ENCODE peak calls at places on chromosomes 5 and 9, in five cellular contexts. One of them, this sample, is unnamed. For H3K27me3, the result is how much of the 10 kb centered on the place peaks cover.

GRCh38 chr5:134530375-134531077 is 5.1 kb downstream of the JADE2 start:
- DNase-seq in left ventricle myocardium inferior: peak
- DNase-seq in HCT116: no peak
- DNase-seq in brain microvascular endothelial cell: no peak
- DNase-seq in left lung: peak
- DNase-seq in this sample: no peak

GRCh38 chr5:137566118-137566541 is 67.0 kb upstream of the SPOCK1 start:
- DNase-seq in left ventricle myocardium inferior: no peak
- DNase-seq in HCT116: no peak
- DNase-seq in brain microvascular endothelial cell: peak
- DNase-seq in left lung: no peak
- DNase-seq in this sample: no peak

GRCh38 chr5:147515269-147515668 is 5.4 kb upstream of the DPYSL3 start:
- DNase-seq in left ventricle myocardium inferior: no peak
- DNase-seq in HCT116: no peak
- DNase-seq in brain microvascular endothelial cell: no peak
- DNase-seq in left lung: no peak
- DNase-seq in this sample: no peak

GRCh38 chr9:23322392-23322791 is 503.6 kb downstream of the ELAVL2 start:
- DNase-seq in left ventricle myocardium inferior: no peak
- DNase-seq in HCT116: no peak
- DNase-seq in brain microvascular endothelial cell: no peak
- DNase-seq in left lung: no peak
- DNase-seq in this sample: no peak

GRCh38 chr5:150672237-150672883 is 11.3 kb downstream of the MYOZ3 start:
- DNase-seq in left ventricle myocardium inferior: peak
- DNase-seq in HCT116: no peak
- DNase-seq in brain microvascular endothelial cell: no peak
- DNase-seq in left lung: peak
- DNase-seq in this sample: no peak

GRCh38 chr5:23704176-23704855 is 196.9 kb downstream of the PRDM9 start:
- DNase-seq in left ventricle myocardium inferior: no peak
- DNase-seq in HCT116: no peak
- DNase-seq in brain microvascular endothelial cell: no peak
- DNase-seq in left lung: no peak
- DNase-seq in this sample: no peak

GRCh38 chr5:108212775-108213346 is 169.0 kb downstream of the FBXL17 start:
- DNase-seq in left ventricle myocardium inferior: no peak
- DNase-seq in HCT116: no peak
- DNase-seq in brain microvascular endothelial cell: peak
- DNase-seq in left lung: no peak
- DNase-seq in this sample: peak

GRCh38 chr5:127793879-127794278 is 90.7 kb downstream of the CCDC192 start:
- DNase-seq in left ventricle myocardium inferior: no peak
- DNase-seq in HCT116: no peak
- DNase-seq in brain microvascular endothelial cell: no peak
- DNase-seq in left lung: no peak
- DNase-seq in this sample: no peak

GRCh38 chr9:106897223-106897622 is 34.3 kb downstream of the ZNF462 start:
- DNase-seq in left ventricle myocardium inferior: no peak
- DNase-seq in HCT116: no peak
- DNase-seq in brain microvascular endothelial cell: peak
- DNase-seq in left lung: no peak
- DNase-seq in this sample: no peak

GRCh38 chr5:137231535-137231934 is 267.6 kb downstream of the SPOCK1 start:
- DNase-seq in left ventricle myocardium inferior: no peak
- DNase-seq in HCT116: no peak
- DNase-seq in brain microvascular endothelial cell: no peak
- DNase-seq in left lung: no peak
- DNase-seq in this sample: no peak

GRCh38 chr5:2746642-2747041 is 4.8 kb downstream of the IRX2 start:
- DNase-seq in left ventricle myocardium inferior: no peak
- DNase-seq in HCT116: no peak
- DNase-seq in brain microvascular endothelial cell: no peak
- DNase-seq in left lung: no peak
- DNase-seq in this sample: no peak

GRCh38 chr5:82911902-82912301 is 165.3 kb downstream of the TMEM167A start:
- DNase-seq in left ventricle myocardium inferior: no peak
- DNase-seq in HCT116: no peak
- DNase-seq in brain microvascular endothelial cell: no peak
- DNase-seq in left lung: no peak
- DNase-seq in this sample: no peak

GRCh38 chr5:121218086-121218485 is 633.6 kb upstream of the FTMT start:
- DNase-seq in left ventricle myocardium inferior: no peak
- DNase-seq in HCT116: no peak
- DNase-seq in brain microvascular endothelial cell: no peak
- DNase-seq in left lung: no peak
- DNase-seq in this sample: no peak

GRCh38 chr5:88674262-88675158 is 208.5 kb downstream of the MEF2C start:
- DNase-seq in left ventricle myocardium inferior: no peak
- DNase-seq in HCT116: no peak
- DNase-seq in brain microvascular endothelial cell: no peak
- DNase-seq in left lung: peak
- DNase-seq in this sample: no peak

GRCh38 chr5:125696762-125697161 is 726.4 kb upstream of the GRAMD2B start:
- DNase-seq in left ventricle myocardium inferior: no peak
- DNase-seq in HCT116: no peak
- DNase-seq in brain microvascular endothelial cell: peak
- DNase-seq in left lung: no peak
- DNase-seq in this sample: peak

GRCh38 chr9:135839516-135839915 is 67.8 kb downstream of the CAMSAP1 start:
- DNase-seq in left ventricle myocardium inferior: no peak
- DNase-seq in HCT116: no peak
- DNase-seq in brain microvascular endothelial cell: no peak
- DNase-seq in left lung: no peak
- DNase-seq in this sample: no peak

GRCh38 chr9:79073201-79073600 is 498.6 kb upstream of the TLE4 start:
- DNase-seq in left ventricle myocardium inferior: no peak
- DNase-seq in HCT116: no peak
- DNase-seq in brain microvascular endothelial cell: no peak
- DNase-seq in left lung: no peak
- DNase-seq in this sample: no peak

GRCh38 chr9:116491219-116491618 is 195.9 kb upstream of the TRIM32 start:
- DNase-seq in left ventricle myocardium inferior: no peak
- DNase-seq in HCT116: no peak
- DNase-seq in brain microvascular endothelial cell: no peak
- DNase-seq in left lung: no peak
- DNase-seq in this sample: no peak

GRCh38 chr5:111602817-111603445 is 90.6 kb upstream of the STARD4 start:
- DNase-seq in left ventricle myocardium inferior: no peak
- DNase-seq in HCT116: no peak
- DNase-seq in brain microvascular endothelial cell: no peak
- DNase-seq in left lung: no peak
- DNase-seq in this sample: no peak

GRCh38 chr9:116207371-116208111 is 54.0 kb downstream of the PAPPA start:
- DNase-seq in left ventricle myocardium inferior: no peak
- DNase-seq in HCT116: no peak
- DNase-seq in brain microvascular endothelial cell: no peak
- DNase-seq in left lung: no peak
- DNase-seq in this sample: no peak

DNA sequence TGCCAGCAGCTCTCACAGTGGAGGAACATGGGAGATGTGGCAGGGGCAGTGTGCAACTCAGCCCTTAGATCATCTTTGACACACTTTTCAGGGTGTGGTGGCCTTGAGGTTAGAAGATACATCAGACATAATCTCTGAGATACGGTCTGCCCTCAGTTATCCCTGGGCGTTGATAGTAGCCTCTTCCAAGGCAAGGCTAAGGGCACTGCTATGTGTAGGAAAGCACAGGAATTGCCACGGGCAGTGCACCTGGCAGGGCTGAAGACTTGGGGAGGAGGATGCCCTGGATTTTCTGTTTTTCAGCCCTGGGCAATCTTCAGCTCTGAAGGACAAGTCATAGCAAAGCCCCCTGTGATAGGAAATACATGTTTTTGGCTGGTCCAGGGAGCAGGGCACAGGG is 206.7 kb downstream of the GOLPH3 start:
- DNase-seq in left ventricle myocardium inferior: no peak
- DNase-seq in HCT116: no peak
- DNase-seq in brain microvascular endothelial cell: no peak
- DNase-seq in left lung: no peak
- DNase-seq in this sample: no peak
- H3K4me3 ChIP-seq in left ventricle myocardium inferior: no peak
- H3K4me3 ChIP-seq in HCT116: no peak
- H3K4me3 ChIP-seq in brain microvascular endothelial cell: no peak
- H3K4me3 ChIP-seq in left lung: no peak
- H3K4me3 ChIP-seq in this sample: no peak

GRCh38 chr9:134407123-134407779 is 81.0 kb downstream of the RXRA start:
- DNase-seq in left ventricle myocardium inferior: peak
- DNase-seq in HCT116: peak
- DNase-seq in brain microvascular endothelial cell: peak
- DNase-seq in left lung: peak
- DNase-seq in this sample: peak

GRCh38 chr9:134406366-134407122 is 80.3 kb downstream of the RXRA start:
- DNase-seq in left ventricle myocardium inferior: no peak
- DNase-seq in HCT116: no peak
- DNase-seq in brain microvascular endothelial cell: no peak
- DNase-seq in left lung: no peak
- DNase-seq in this sample: no peak

GRCh38 chr9:134408939-134409737 is 82.9 kb downstream of the RXRA start:
- DNase-seq in left ventricle myocardium inferior: no peak
- DNase-seq in HCT116: no peak
- DNase-seq in brain microvascular endothelial cell: no peak
- DNase-seq in left lung: peak
- DNase-seq in this sample: no peak

GRCh38 chr9:134410078-134410834 is 84.0 kb downstream of the RXRA start:
- DNase-seq in left ventricle myocardium inferior: no peak
- DNase-seq in HCT116: no peak
- DNase-seq in brain microvascular endothelial cell: no peak
- DNase-seq in left lung: peak
- DNase-seq in this sample: no peak

DNA sequence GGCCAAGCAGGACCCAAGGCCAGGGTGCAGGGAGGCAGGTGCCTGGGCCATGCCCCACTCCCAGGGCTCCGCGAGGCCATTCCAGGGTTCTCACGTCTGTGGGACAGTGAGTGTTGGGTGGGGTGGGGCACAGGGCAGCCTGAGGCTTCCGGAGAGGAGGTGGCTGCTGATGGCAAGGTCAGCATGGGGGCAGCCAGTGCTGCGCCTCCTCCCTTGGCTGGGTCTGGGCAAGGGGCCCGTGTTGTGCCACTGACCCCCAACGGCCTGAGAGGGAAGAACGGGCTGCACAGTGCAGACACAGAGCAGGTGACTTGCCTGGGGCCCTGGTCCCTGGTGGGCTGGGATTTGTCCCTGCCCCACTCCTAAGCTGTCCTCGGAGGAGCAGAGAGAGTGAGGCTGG is 82.1 kb downstream of the RXRA start:
- DNase-seq in left ventricle myocardium inferior: no peak
- DNase-seq in HCT116: no peak
- DNase-seq in brain microvascular endothelial cell: no peak
- DNase-seq in left lung: no peak
- DNase-seq in this sample: no peak
- H3K27ac ChIP-seq in left ventricle myocardium inferior: peak
- H3K27ac ChIP-seq in HCT116: no peak
- H3K27ac ChIP-seq in brain microvascular endothelial cell: no peak
- H3K27ac ChIP-seq in left lung: peak
- H3K27ac ChIP-seq in this sample: no peak

GRCh38 chr9:132592451-132592850 is 10.0 kb downstream of the BARHL1 start:
- DNase-seq in left ventricle myocardium inferior: no peak
- DNase-seq in HCT116: no peak
- DNase-seq in brain microvascular endothelial cell: no peak
- DNase-seq in left lung: no peak
- DNase-seq in this sample: no peak

GRCh38 chr9:132591244-132591643 is 8.8 kb downstream of the BARHL1 start:
- DNase-seq in left ventricle myocardium inferior: no peak
- DNase-seq in HCT116: no peak
- DNase-seq in brain microvascular endothelial cell: no peak
- DNase-seq in left lung: no peak
- DNase-seq in this sample: no peak

GRCh38 chr9:132590037-132590317 is 7.6 kb downstream of the BARHL1 start:
- DNase-seq in left ventricle myocardium inferior: no peak
- DNase-seq in HCT116: no peak
- DNase-seq in brain microvascular endothelial cell: no peak
- DNase-seq in left lung: no peak
- DNase-seq in this sample: no peak

GRCh38 chr9:132590318-132591182 is 8.1 kb downstream of the BARHL1 start:
- DNase-seq in left ventricle myocardium inferior: no peak
- DNase-seq in HCT116: no peak
- DNase-seq in brain microvascular endothelial cell: no peak
- DNase-seq in left lung: no peak
- DNase-seq in this sample: no peak

GRCh38 chr9:132591751-132592314 is 9.4 kb downstream of the BARHL1 start:
- DNase-seq in left ventricle myocardium inferior: no peak
- DNase-seq in HCT116: no peak
- DNase-seq in brain microvascular endothelial cell: no peak
- DNase-seq in left lung: no peak
- DNase-seq in this sample: no peak
- H3K27me3 ChIP-seq in left ventricle myocardium inferior: half or more
- H3K27me3 ChIP-seq in HCT116: under half
- H3K27me3 ChIP-seq in brain microvascular endothelial cell: under half
- H3K27me3 ChIP-seq in left lung: half or more
- H3K27me3 ChIP-seq in this sample: half or more

GRCh38 chr9:114156311-114156657 is 947 bp downstream of the COL27A1 start:
- DNase-seq in left ventricle myocardium inferior: no peak
- DNase-seq in HCT116: no peak
- DNase-seq in brain microvascular endothelial cell: no peak
- DNase-seq in left lung: no peak
- DNase-seq in this sample: no peak
- H3K4me3 ChIP-seq in left ventricle myocardium inferior: peak
- H3K4me3 ChIP-seq in HCT116: peak
- H3K4me3 ChIP-seq in brain microvascular endothelial cell: peak
- H3K4me3 ChIP-seq in left lung: peak
- H3K4me3 ChIP-seq in this sample: peak

DNA sequence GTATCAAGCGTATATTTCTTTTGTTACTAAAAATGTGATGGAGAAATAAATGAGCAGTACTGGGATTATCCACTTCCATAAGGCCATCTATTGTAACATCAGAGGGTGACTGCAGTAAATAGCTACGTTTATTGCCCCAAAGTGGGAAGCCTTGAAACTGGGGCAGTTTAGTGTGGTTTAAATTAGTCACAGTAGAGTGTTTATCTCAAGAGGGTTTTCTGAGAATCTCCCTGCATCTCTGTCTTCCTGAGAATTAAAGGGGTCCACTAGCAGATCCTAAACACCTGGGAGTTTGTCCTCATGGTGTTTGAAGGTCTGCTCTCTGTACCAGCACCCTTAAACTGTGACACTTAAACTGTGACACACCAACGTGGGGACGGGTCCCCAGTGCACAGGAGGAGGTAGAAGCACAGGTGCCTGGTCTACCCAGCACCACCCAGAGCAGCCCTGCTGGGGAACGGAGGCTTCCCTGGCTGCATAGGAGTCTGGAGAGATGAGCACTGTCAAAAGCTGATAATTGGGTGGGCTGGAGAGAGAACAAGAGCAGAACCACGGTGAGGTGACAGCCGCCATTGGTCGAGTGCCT is 25.2 kb downstream of the PRRC2B start:
- DNase-seq in left ventricle myocardium inferior: no peak
- DNase-seq in HCT116: no peak
- DNase-seq in brain microvascular endothelial cell: no peak
- DNase-seq in left lung: no peak
- DNase-seq in this sample: no peak
- H3K27ac ChIP-seq in left ventricle myocardium inferior: peak
- H3K27ac ChIP-seq in HCT116: no peak
- H3K27ac ChIP-seq in brain microvascular endothelial cell: no peak
- H3K27ac ChIP-seq in left lung: no peak
- H3K27ac ChIP-seq in this sample: peak

GRCh38 chr9:37042421-37042820 is 8.4 kb upstream of the PAX5 start:
- DNase-seq in left ventricle myocardium inferior: no peak
- DNase-seq in HCT116: no peak
- DNase-seq in brain microvascular endothelial cell: no peak
- DNase-seq in left lung: no peak
- DNase-seq in this sample: no peak
- H3K27me3 ChIP-seq in left ventricle myocardium inferior: half or more
- H3K27me3 ChIP-seq in HCT116: half or more
- H3K27me3 ChIP-seq in brain microvascular endothelial cell: half or more
- H3K27me3 ChIP-seq in left lung: half or more
- H3K27me3 ChIP-seq in this sample: half or more

This sample was measured in AG04450.